ENCODE peak calls at places on chromosomes 11 and 22, in eight cellular contexts. J is HCEC 1CT; U is GOT3; L is HAP-1; T is central memory CD4-positive, alpha-beta T cell; C is bronchial epithelial cell; X is activated T-helper 1 cell treated with anti-CD3 and anti-CD28 coated beads, Interleukin-2, amount 50 U/mL, for 16 hours; Z is left ventricle myocardium superior. M is an unnamed sample.
A peak's percentile ranks its signal among the peaks of the same experiment; 100 is the strongest.

GRCh38 chr11:115869780-115870431 is 365.7 kb upstream of the CADM1 start:
- DNase-seq in U (no peak), T (no peak), J (no peak), X (no peak), L (peak; percentile 20), C (peak; percentile 33), Z (peak; percentile 31), M (no peak)

GRCh38 chr11:10666556-10666955 is 27.0 kb downstream of the IRAG1 start:
- DNase-seq in C (peak; percentile 32), X (no peak), T (no peak), Z (no peak), J (peak; percentile 65), L (no peak), U (no peak), M (peak; percentile 43)

GRCh38 chr11:9208726-9209501 is 56.2 kb downstream of the DENND5A start:
- DNase-seq in T (no peak), C (no peak), L (no peak), U (no peak), J (no peak), X (no peak), Z (no peak), M (peak; percentile 30)

GRCh38 chr22:47205081-47205491 is 442.6 kb downstream of the TBC1D22A start:
- DNase-seq in X (no peak), L (no peak), T (no peak), U (no peak), C (no peak), Z (no peak), J (no peak), M (no peak)

GRCh38 chr11:12746593-12747097 is 72.4 kb downstream of the TEAD1 start:
- DNase-seq in Z (peak; percentile 88), T (no peak), C (peak; percentile 82), X (no peak), L (peak; percentile 87), J (peak; percentile 49), U (no peak), M (peak; percentile 88)

GRCh38 chr11:469684-470667 is 19.9 kb downstream of the PTDSS2 start:
- DNase-seq in L (no peak), X (no peak), C (peak; percentile 46), T (no peak), U (no peak), Z (peak; percentile 60), J (peak; percentile 84), M (peak; percentile 82)

GRCh38 chr22:37484115-37485005 is 1.8 kb downstream of the MFNG start:
- DNase-seq in J (no peak), L (no peak), U (no peak), C (no peak), X (peak; percentile 64), Z (peak; percentile 82), T (peak; percentile 87), M (no peak)

GRCh38 chr11:85889676-85890579 is 34.7 kb downstream of the CCDC83 start:
- DNase-seq in X (no peak), L (no peak), J (peak; percentile 57), T (no peak), U (no peak), Z (no peak), C (peak; percentile 86), M (peak; percentile 61)

GRCh38 chr22:22983123-22983522 is 87.2 kb upstream of the GNAZ start:
- DNase-seq in U (no peak), L (no peak), Z (no peak), X (no peak), J (no peak), T (no peak), C (no peak), M (no peak)

GRCh38 chr11:45182902-45183301 is 36.5 kb downstream of the PRDM11 start:
- DNase-seq in J (no peak), X (no peak), L (peak; percentile 8), Z (no peak), T (no peak), U (no peak), C (peak; percentile 18), M (peak; percentile 47)

GRCh38 chr22:37273846-37274225 is 8.5 kb upstream of the CYTH4 start:
- DNase-seq in L (no peak), T (no peak), C (no peak), X (no peak), U (no peak), Z (peak; percentile 15), J (no peak), M (no peak)

GRCh38 chr11:124446926-124447325 is 1.4 kb upstream of the OR8B8 start:
- DNase-seq in J (no peak), Z (no peak), C (peak; percentile 56), U (no peak), X (no peak), L (no peak), T (no peak), M (peak; percentile 16)

GRCh38 chr11:72599325-72600117 is 74.7 kb downstream of the PDE2A start:
- DNase-seq in L (no peak), T (no peak), Z (no peak), J (no peak), C (no peak), U (no peak), X (no peak), M (no peak)

GRCh38 chr11:18772211-18772610 is 19.4 kb downstream of the PTPN5 start:
- DNase-seq in C (no peak), U (no peak), L (no peak), J (no peak), X (no peak), T (no peak), Z (no peak), M (no peak)

GRCh38 chr11:97364047-97364446 is 974.2 kb downstream of the JRKL start:
- DNase-seq in C (peak; percentile 3), U (no peak), Z (no peak), X (no peak), L (no peak), J (peak; percentile 5), T (no peak), M (peak; percentile 3)

GRCh38 chr22:22895776-22896445 is 8.3 kb downstream of the IGLL5 start:
- DNase-seq in C (no peak), Z (no peak), X (no peak), U (no peak), J (no peak), L (no peak), T (no peak), M (no peak)

GRCh38 chr22:46934746-46935491 is 172.5 kb downstream of the TBC1D22A start:
- DNase-seq in C (peak; percentile 97), X (no peak), T (no peak), J (peak; percentile 93), U (peak; percentile 9), L (no peak), Z (no peak), M (peak; percentile 94)